ENCODE peak calls at places on chromosomes 16 and 17, in five cellular contexts. L, T, Y, B and K are unnamed samples.

GRCh38 chr17:5499790-5500189 is 13.4 kb downstream of the MIS12 start:
- DNase-seq in B (no peak), Y (no peak), L (peak; percentile 45), T (peak; percentile 29), K (peak; percentile 8)

GRCh38 chr16:85461814-85462404 is 151.2 kb upstream of the GSE1 start:
- DNase-seq in Y (peak; percentile 27), L (peak; percentile 70), B (no peak), T (peak; percentile 26), K (no peak)

GRCh38 chr17:58340623-58340876 is 11.5 kb downstream of the SUPT4H1 start:
- DNase-seq in Y (no peak), T (no peak), L (no peak), B (no peak), K (no peak)

GRCh38 chr16:66552288-66553143 is at the start of gene CKLF:
- DNase-seq in Y (peak; percentile 89), L (peak; percentile 97), B (peak; percentile 89), T (peak; percentile 87), K (peak; percentile 89)

GRCh38 chr16:4664538-4665418 is 28.6 kb upstream of the NUDT16L1 start:
- DNase-seq in B (peak; percentile 55), T (no peak), Y (peak; percentile 57), L (no peak), K (no peak)

GRCh38 chr17:74890554-74890953 is 2.9 kb downstream of the FADS6 start:
- DNase-seq in B (no peak), Y (no peak), L (no peak), T (no peak), K (no peak)

GRCh38 chr17:29091591-29092291 is 48.8 kb downstream of the PIPOX start:
- DNase-seq in Y (no peak), T (no peak), L (no peak), B (no peak), K (no peak)

GRCh38 chr17:64028874-64029464 is 8.5 kb upstream of the ICAM2 start:
- DNase-seq in T (peak; percentile 67), Y (peak; percentile 81), L (peak; percentile 80), B (no peak), K (peak; percentile 7)

GRCh38 chr16:84379731-84380369 is 11.5 kb downstream of the ATP2C2 start:
- DNase-seq in L (no peak), Y (no peak), B (no peak), T (no peak), K (no peak)

GRCh38 chr16:55471448-55472097 is 7.4 kb upstream of the MMP2 start:
- DNase-seq in B (no peak), L (peak; percentile 63), Y (peak; percentile 89), T (no peak), K (no peak)

GRCh38 chr17:81019563-81020442 is 15.1 kb upstream of the BAIAP2 start:
- DNase-seq in T (no peak), L (no peak), B (no peak), Y (no peak), K (no peak)

GRCh38 chr17:10666921-10667320 is 9.8 kb upstream of the MYH3 start:
- DNase-seq in T (no peak), L (no peak), Y (no peak), B (no peak), K (no peak)

GRCh38 chr17:44587339-44587738 is 30.1 kb downstream of the FZD2 start:
- DNase-seq in Y (peak; percentile 92), B (no peak), L (peak; percentile 96), T (no peak), K (no peak)

GRCh38 chr17:31313982-31314787 is at the start of gene EVI2B:
- DNase-seq in T (no peak), L (no peak), Y (peak; percentile 85), B (no peak), K (no peak)

GRCh38 chr17:59175076-59175475 is 19.5 kb downstream of the PRR11 start:
- DNase-seq in L (no peak), B (no peak), Y (no peak), T (no peak), K (no peak)

GRCh38 chr17:50308666-50309065 is 34.4 kb downstream of the TMEM92 start:
- DNase-seq in L (peak; percentile 40), T (no peak), Y (peak; percentile 56), B (no peak), K (no peak)